ENCODE peak calls at places on chromosomes 6 and 20, in eight cellular contexts. One of them, this sample, is unnamed. For H3K4me1, the result is how much of the 10 kb centered on the place peaks cover.

GRCh38 chr6:24125980-24126379 is at the start of gene NRSN1:
- DNase-seq in RWPE2: no peak
- DNase-seq in fibroblast of lung: no peak
- DNase-seq in hepatocyte: peak
- DNase-seq in ascending aorta: no peak
- DNase-seq in endodermal cell: peak
- DNase-seq in osteoblast: peak
- DNase-seq in mucosa of descending colon: peak
- DNase-seq in this sample: no peak

GRCh38 chr6:121093928-121094327 is 240.4 kb downstream of the TBC1D32 start:
- DNase-seq in RWPE2: no peak
- DNase-seq in fibroblast of lung: peak
- DNase-seq in hepatocyte: no peak
- DNase-seq in ascending aorta: no peak
- DNase-seq in endodermal cell: no peak
- DNase-seq in osteoblast: peak
- DNase-seq in mucosa of descending colon: no peak
- DNase-seq in this sample: no peak

GRCh38 chr6:148307400-148307799 is 35.2 kb upstream of the SASH1 start:
- DNase-seq in RWPE2: no peak
- DNase-seq in fibroblast of lung: no peak
- DNase-seq in hepatocyte: peak
- DNase-seq in ascending aorta: no peak
- DNase-seq in endodermal cell: no peak
- DNase-seq in osteoblast: no peak
- DNase-seq in mucosa of descending colon: no peak
- DNase-seq in this sample: no peak

GRCh38 chr6:12001004-12001705 is 11.0 kb upstream of the HIVEP1 start:
- DNase-seq in RWPE2: no peak
- DNase-seq in fibroblast of lung: peak
- DNase-seq in hepatocyte: no peak
- DNase-seq in ascending aorta: no peak
- DNase-seq in endodermal cell: no peak
- DNase-seq in osteoblast: no peak
- DNase-seq in mucosa of descending colon: no peak
- DNase-seq in this sample: no peak

GRCh38 chr6:141965016-141965545 is 167.6 kb upstream of the GJE1 start:
- DNase-seq in RWPE2: no peak
- DNase-seq in fibroblast of lung: no peak
- DNase-seq in hepatocyte: peak
- DNase-seq in ascending aorta: no peak
- DNase-seq in endodermal cell: no peak
- DNase-seq in osteoblast: no peak
- DNase-seq in mucosa of descending colon: no peak
- DNase-seq in this sample: no peak

GRCh38 chr6:101761124-101761601 is 367.7 kb downstream of the GRIK2 start:
- DNase-seq in RWPE2: no peak
- DNase-seq in fibroblast of lung: peak
- DNase-seq in hepatocyte: peak
- DNase-seq in ascending aorta: no peak
- DNase-seq in endodermal cell: no peak
- DNase-seq in osteoblast: peak
- DNase-seq in mucosa of descending colon: no peak
- DNase-seq in this sample: no peak

GRCh38 chr6:79694156-79694555 is 63.0 kb downstream of the SH3BGRL2 start:
- DNase-seq in RWPE2: no peak
- DNase-seq in fibroblast of lung: no peak
- DNase-seq in hepatocyte: no peak
- DNase-seq in ascending aorta: no peak
- DNase-seq in endodermal cell: no peak
- DNase-seq in osteoblast: no peak
- DNase-seq in mucosa of descending colon: no peak
- DNase-seq in this sample: no peak

GRCh38 chr6:101876431-101876830 is 482.9 kb downstream of the GRIK2 start:
- DNase-seq in RWPE2: no peak
- DNase-seq in fibroblast of lung: no peak
- DNase-seq in hepatocyte: no peak
- DNase-seq in ascending aorta: no peak
- DNase-seq in endodermal cell: no peak
- DNase-seq in osteoblast: no peak
- DNase-seq in mucosa of descending colon: no peak
- DNase-seq in this sample: no peak

GRCh38 chr6:157464653-157465535 is 83.9 kb downstream of the ZDHHC14 start:
- DNase-seq in RWPE2: no peak
- DNase-seq in fibroblast of lung: no peak
- DNase-seq in hepatocyte: no peak
- DNase-seq in ascending aorta: no peak
- DNase-seq in endodermal cell: no peak
- DNase-seq in osteoblast: peak
- DNase-seq in mucosa of descending colon: no peak
- DNase-seq in this sample: no peak

GRCh38 chr6:31898200-31899011 is 908 bp upstream of the EHMT2 start:
- DNase-seq in RWPE2: no peak
- DNase-seq in fibroblast of lung: peak
- DNase-seq in hepatocyte: peak
- DNase-seq in ascending aorta: no peak
- DNase-seq in endodermal cell: peak
- DNase-seq in osteoblast: peak
- DNase-seq in mucosa of descending colon: peak
- DNase-seq in this sample: no peak

GRCh38 chr6:150632785-150633465 is 33.2 kb downstream of the PLEKHG1 start:
- DNase-seq in RWPE2: no peak
- DNase-seq in fibroblast of lung: no peak
- DNase-seq in hepatocyte: no peak
- DNase-seq in ascending aorta: no peak
- DNase-seq in endodermal cell: no peak
- DNase-seq in osteoblast: peak
- DNase-seq in mucosa of descending colon: no peak
- DNase-seq in this sample: no peak

GRCh38 chr6:154154389-154154967 is 115.4 kb downstream of the OPRM1 start:
- DNase-seq in RWPE2: no peak
- DNase-seq in fibroblast of lung: peak
- DNase-seq in hepatocyte: peak
- DNase-seq in ascending aorta: peak
- DNase-seq in endodermal cell: peak
- DNase-seq in osteoblast: peak
- DNase-seq in mucosa of descending colon: no peak
- DNase-seq in this sample: no peak

GRCh38 chr20:10412591-10413408 is 21.2 kb downstream of the MKKS start:
- DNase-seq in RWPE2: no peak
- DNase-seq in fibroblast of lung: peak
- DNase-seq in hepatocyte: no peak
- DNase-seq in ascending aorta: no peak
- DNase-seq in endodermal cell: no peak
- DNase-seq in osteoblast: no peak
- DNase-seq in mucosa of descending colon: no peak
- DNase-seq in this sample: no peak
- TF ChIP-seq CTCF in RWPE2: peak
- TF ChIP-seq CTCF in fibroblast of lung: peak
- TF ChIP-seq CTCF in hepatocyte: peak
- TF ChIP-seq CTCF in ascending aorta: peak
- TF ChIP-seq CTCF in endodermal cell: peak
- TF ChIP-seq CTCF in osteoblast: peak
- TF ChIP-seq CTCF in mucosa of descending colon: no peak
- TF ChIP-seq CTCF in this sample: no peak

GRCh38 chr6:132489376-132489775 is 23.5 kb downstream of the STX7 start:
- DNase-seq in RWPE2: no peak
- DNase-seq in fibroblast of lung: no peak
- DNase-seq in hepatocyte: no peak
- DNase-seq in ascending aorta: no peak
- DNase-seq in endodermal cell: no peak
- DNase-seq in osteoblast: no peak
- DNase-seq in mucosa of descending colon: no peak
- DNase-seq in this sample: no peak
- H3K4me1 ChIP-seq in RWPE2: under half
- H3K4me1 ChIP-seq in fibroblast of lung: under half
- H3K4me1 ChIP-seq in hepatocyte: under half
- H3K4me1 ChIP-seq in ascending aorta: under half
- H3K4me1 ChIP-seq in endodermal cell: under half
- H3K4me1 ChIP-seq in osteoblast: under half
- H3K4me1 ChIP-seq in mucosa of descending colon: under half
- H3K4me1 ChIP-seq in this sample: under half

DNA sequence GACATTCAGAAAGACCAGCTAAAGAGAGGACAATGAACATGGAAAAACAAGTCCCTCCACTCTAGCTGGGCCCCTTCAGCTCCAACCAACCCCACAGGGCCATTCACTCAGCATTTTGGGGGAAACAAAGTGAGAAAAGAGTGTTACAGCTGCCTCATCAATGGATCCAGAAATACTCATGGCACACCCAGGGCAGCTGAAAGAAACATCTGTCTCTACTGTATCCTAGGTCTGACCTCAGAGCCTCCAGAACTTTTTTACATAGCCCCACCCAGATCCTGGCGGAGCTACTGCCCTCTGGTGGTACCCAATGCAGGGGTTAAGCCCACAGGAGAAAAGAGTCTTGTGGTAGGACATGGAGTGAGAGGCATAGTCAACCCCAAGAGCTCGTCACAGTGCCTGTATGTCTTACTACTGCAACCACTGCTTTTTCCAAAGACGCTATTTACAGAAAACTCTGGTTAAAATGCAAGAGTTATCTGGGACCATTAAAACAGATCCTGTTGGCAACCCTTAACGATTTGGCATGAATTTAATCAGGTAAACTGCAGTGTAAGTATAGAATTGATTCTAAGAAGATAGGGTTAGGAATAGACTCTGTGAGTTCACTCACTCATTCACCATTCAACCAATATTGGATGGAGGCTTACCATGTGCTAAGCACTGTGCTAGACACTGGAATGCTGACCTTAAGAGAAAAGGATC is 37.4 kb upstream of the FAM83C start:
- DNase-seq in RWPE2: no peak
- DNase-seq in fibroblast of lung: peak
- DNase-seq in hepatocyte: peak
- DNase-seq in ascending aorta: no peak
- DNase-seq in endodermal cell: peak
- DNase-seq in osteoblast: peak
- DNase-seq in mucosa of descending colon: peak
- DNase-seq in this sample: no peak
- TF ChIP-seq CTCF in RWPE2: peak
- TF ChIP-seq CTCF in fibroblast of lung: peak
- TF ChIP-seq CTCF in hepatocyte: peak
- TF ChIP-seq CTCF in ascending aorta: peak
- TF ChIP-seq CTCF in endodermal cell: peak
- TF ChIP-seq CTCF in osteoblast: peak
- TF ChIP-seq CTCF in mucosa of descending colon: peak
- TF ChIP-seq CTCF in this sample: no peak

GRCh38 chr20:31708839-31709534 is 13.7 kb downstream of the BCL2L1 start:
- DNase-seq in RWPE2: peak
- DNase-seq in fibroblast of lung: no peak
- DNase-seq in hepatocyte: peak
- DNase-seq in ascending aorta: no peak
- DNase-seq in endodermal cell: peak
- DNase-seq in osteoblast: no peak
- DNase-seq in mucosa of descending colon: no peak
- DNase-seq in this sample: no peak

GRCh38 chr20:31707994-31708744 is 14.5 kb downstream of the BCL2L1 start:
- DNase-seq in RWPE2: peak
- DNase-seq in fibroblast of lung: no peak
- DNase-seq in hepatocyte: peak
- DNase-seq in ascending aorta: no peak
- DNase-seq in endodermal cell: peak
- DNase-seq in osteoblast: no peak
- DNase-seq in mucosa of descending colon: peak
- DNase-seq in this sample: no peak

GRCh38 chr20:31710423-31711250 is 12.0 kb downstream of the BCL2L1 start:
- DNase-seq in RWPE2: peak
- DNase-seq in fibroblast of lung: no peak
- DNase-seq in hepatocyte: no peak
- DNase-seq in ascending aorta: peak
- DNase-seq in endodermal cell: no peak
- DNase-seq in osteoblast: no peak
- DNase-seq in mucosa of descending colon: no peak
- DNase-seq in this sample: no peak

GRCh38 chr20:31711416-31712111 is 11.1 kb downstream of the BCL2L1 start:
- DNase-seq in RWPE2: no peak
- DNase-seq in fibroblast of lung: no peak
- DNase-seq in hepatocyte: no peak
- DNase-seq in ascending aorta: no peak
- DNase-seq in endodermal cell: no peak
- DNase-seq in osteoblast: no peak
- DNase-seq in mucosa of descending colon: no peak
- DNase-seq in this sample: no peak

DNA sequence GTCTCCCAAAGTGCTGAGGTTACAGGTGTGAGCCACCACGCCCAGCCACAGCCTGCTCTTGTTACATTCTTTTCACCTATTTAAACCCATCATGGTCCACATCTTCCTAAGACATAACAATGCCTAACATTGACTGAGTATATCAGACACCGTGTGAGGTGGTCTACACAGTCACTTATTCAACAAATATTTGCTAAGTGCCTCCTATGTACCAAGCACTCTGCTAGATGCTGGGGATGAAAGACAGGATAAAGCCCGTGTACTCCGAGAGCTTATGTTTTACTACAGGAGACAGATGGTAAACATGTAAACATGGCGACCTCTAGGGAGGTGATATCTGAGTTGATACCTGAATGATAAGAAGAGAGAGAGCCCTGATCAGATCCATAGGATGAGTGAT is 12.7 kb downstream of the BCL2L1 start:
- DNase-seq in RWPE2: no peak
- DNase-seq in fibroblast of lung: no peak
- DNase-seq in hepatocyte: no peak
- DNase-seq in ascending aorta: no peak
- DNase-seq in endodermal cell: no peak
- DNase-seq in osteoblast: no peak
- DNase-seq in mucosa of descending colon: no peak
- DNase-seq in this sample: no peak
- H3K4me1 ChIP-seq in RWPE2: half or more
- H3K4me1 ChIP-seq in fibroblast of lung: under half
- H3K4me1 ChIP-seq in hepatocyte: half or more
- H3K4me1 ChIP-seq in ascending aorta: under half
- H3K4me1 ChIP-seq in endodermal cell: under half
- H3K4me1 ChIP-seq in osteoblast: under half
- H3K4me1 ChIP-seq in mucosa of descending colon: half or more
- H3K4me1 ChIP-seq in this sample: half or more

GRCh38 chr6:104711371-104711770 is 148.3 kb downstream of the HACE1 start:
- DNase-seq in RWPE2: no peak
- DNase-seq in fibroblast of lung: peak
- DNase-seq in hepatocyte: peak
- DNase-seq in ascending aorta: no peak
- DNase-seq in endodermal cell: no peak
- DNase-seq in osteoblast: no peak
- DNase-seq in mucosa of descending colon: no peak
- DNase-seq in this sample: no peak

GRCh38 chr6:104716858-104717257 is 142.9 kb downstream of the HACE1 start:
- DNase-seq in RWPE2: no peak
- DNase-seq in fibroblast of lung: no peak
- DNase-seq in hepatocyte: no peak
- DNase-seq in ascending aorta: no peak
- DNase-seq in endodermal cell: no peak
- DNase-seq in osteoblast: no peak
- DNase-seq in mucosa of descending colon: no peak
- DNase-seq in this sample: no peak

GRCh38 chr6:104714796-104715195 is 144.9 kb downstream of the HACE1 start:
- DNase-seq in RWPE2: no peak
- DNase-seq in fibroblast of lung: no peak
- DNase-seq in hepatocyte: no peak
- DNase-seq in ascending aorta: no peak
- DNase-seq in endodermal cell: no peak
- DNase-seq in osteoblast: no peak
- DNase-seq in mucosa of descending colon: no peak
- DNase-seq in this sample: no peak

GRCh38 chr6:104710543-104711335 is 149.0 kb downstream of the HACE1 start:
- DNase-seq in RWPE2: no peak
- DNase-seq in fibroblast of lung: peak
- DNase-seq in hepatocyte: no peak
- DNase-seq in ascending aorta: no peak
- DNase-seq in endodermal cell: no peak
- DNase-seq in osteoblast: no peak
- DNase-seq in mucosa of descending colon: no peak
- DNase-seq in this sample: no peak

GRCh38 chr6:104713982-104714381 is 145.7 kb downstream of the HACE1 start:
- DNase-seq in RWPE2: no peak
- DNase-seq in fibroblast of lung: no peak
- DNase-seq in hepatocyte: no peak
- DNase-seq in ascending aorta: no peak
- DNase-seq in endodermal cell: no peak
- DNase-seq in osteoblast: no peak
- DNase-seq in mucosa of descending colon: no peak
- DNase-seq in this sample: no peak
- TF ChIP-seq CTCF in RWPE2: no peak
- TF ChIP-seq CTCF in fibroblast of lung: no peak
- TF ChIP-seq CTCF in hepatocyte: no peak
- TF ChIP-seq CTCF in ascending aorta: no peak
- TF ChIP-seq CTCF in endodermal cell: no peak
- TF ChIP-seq CTCF in osteoblast: no peak
- TF ChIP-seq CTCF in mucosa of descending colon: no peak
- TF ChIP-seq CTCF in this sample: no peak